ENCODE peak calls at places on chromosomes 2 and 18, in nine cellular contexts. One of them, this sample, is unnamed.

GRCh38 chr2:100603945-100604633 is 41.3 kb downstream of the PDCL3 start:
- DNase-seq in sigmoid colon: no peak
- DNase-seq in suprapubic skin: no peak
- DNase-seq in pancreas: no peak
- DNase-seq in dorsolateral prefrontal cortex: no peak
- DNase-seq in GM23338: peak
- DNase-seq in bronchial epithelial cell: no peak
- DNase-seq in astrocyte of the spinal cord: peak
- DNase-seq in mucosa of descending colon: no peak
- DNase-seq in this sample: no peak

GRCh38 chr18:45549296-45549695 is 66.0 kb upstream of the SLC14A2 start:
- DNase-seq in sigmoid colon: no peak
- DNase-seq in suprapubic skin: no peak
- DNase-seq in pancreas: no peak
- DNase-seq in dorsolateral prefrontal cortex: no peak
- DNase-seq in GM23338: no peak
- DNase-seq in bronchial epithelial cell: no peak
- DNase-seq in astrocyte of the spinal cord: no peak
- DNase-seq in mucosa of descending colon: no peak
- DNase-seq in this sample: no peak

GRCh38 chr18:52667388-52667787 is 327.4 kb downstream of the DCC start:
- DNase-seq in sigmoid colon: no peak
- DNase-seq in suprapubic skin: no peak
- DNase-seq in pancreas: no peak
- DNase-seq in dorsolateral prefrontal cortex: no peak
- DNase-seq in GM23338: no peak
- DNase-seq in bronchial epithelial cell: no peak
- DNase-seq in astrocyte of the spinal cord: no peak
- DNase-seq in mucosa of descending colon: no peak
- DNase-seq in this sample: no peak

GRCh38 chr2:95328386-95329125 is 31.4 kb downstream of the KCNIP3 start:
- DNase-seq in sigmoid colon: no peak
- DNase-seq in suprapubic skin: no peak
- DNase-seq in pancreas: no peak
- DNase-seq in dorsolateral prefrontal cortex: no peak
- DNase-seq in GM23338: no peak
- DNase-seq in bronchial epithelial cell: no peak
- DNase-seq in astrocyte of the spinal cord: no peak
- DNase-seq in mucosa of descending colon: no peak
- DNase-seq in this sample: no peak

GRCh38 chr18:596288-596881 is 403 bp upstream of the CLUL1 start:
- DNase-seq in sigmoid colon: no peak
- DNase-seq in suprapubic skin: no peak
- DNase-seq in pancreas: peak
- DNase-seq in dorsolateral prefrontal cortex: no peak
- DNase-seq in GM23338: peak
- DNase-seq in bronchial epithelial cell: peak
- DNase-seq in astrocyte of the spinal cord: peak
- DNase-seq in mucosa of descending colon: peak
- DNase-seq in this sample: no peak

GRCh38 chr2:128292599-128293425 is 25.9 kb downstream of the HS6ST1 start:
- DNase-seq in sigmoid colon: no peak
- DNase-seq in suprapubic skin: no peak
- DNase-seq in pancreas: no peak
- DNase-seq in dorsolateral prefrontal cortex: no peak
- DNase-seq in GM23338: no peak
- DNase-seq in bronchial epithelial cell: no peak
- DNase-seq in astrocyte of the spinal cord: peak
- DNase-seq in mucosa of descending colon: peak
- DNase-seq in this sample: no peak

GRCh38 chr2:239829326-239829725 is 195.8 kb downstream of the NDUFA10 start:
- DNase-seq in sigmoid colon: no peak
- DNase-seq in suprapubic skin: no peak
- DNase-seq in pancreas: no peak
- DNase-seq in dorsolateral prefrontal cortex: peak
- DNase-seq in GM23338: no peak
- DNase-seq in bronchial epithelial cell: no peak
- DNase-seq in astrocyte of the spinal cord: no peak
- DNase-seq in mucosa of descending colon: no peak
- DNase-seq in this sample: no peak

GRCh38 chr18:54277899-54278298 is 8.6 kb downstream of the POLI start:
- DNase-seq in sigmoid colon: no peak
- DNase-seq in suprapubic skin: no peak
- DNase-seq in pancreas: no peak
- DNase-seq in dorsolateral prefrontal cortex: no peak
- DNase-seq in GM23338: no peak
- DNase-seq in bronchial epithelial cell: no peak
- DNase-seq in astrocyte of the spinal cord: no peak
- DNase-seq in mucosa of descending colon: no peak
- DNase-seq in this sample: no peak

GRCh38 chr2:54871457-54872103 is 148.1 kb downstream of the EML6 start:
- DNase-seq in sigmoid colon: no peak
- DNase-seq in suprapubic skin: no peak
- DNase-seq in pancreas: no peak
- DNase-seq in dorsolateral prefrontal cortex: no peak
- DNase-seq in GM23338: no peak
- DNase-seq in bronchial epithelial cell: peak
- DNase-seq in astrocyte of the spinal cord: peak
- DNase-seq in mucosa of descending colon: peak
- DNase-seq in this sample: no peak

GRCh38 chr18:5455644-5456043 is 88.2 kb downstream of the EPB41L3 start:
- DNase-seq in sigmoid colon: no peak
- DNase-seq in suprapubic skin: no peak
- DNase-seq in pancreas: no peak
- DNase-seq in dorsolateral prefrontal cortex: no peak
- DNase-seq in GM23338: no peak
- DNase-seq in bronchial epithelial cell: peak
- DNase-seq in astrocyte of the spinal cord: peak
- DNase-seq in mucosa of descending colon: no peak
- DNase-seq in this sample: no peak

GRCh38 chr2:28391564-28392296 is 928 bp upstream of the FOSL2 start:
- DNase-seq in sigmoid colon: peak
- DNase-seq in suprapubic skin: peak
- DNase-seq in pancreas: peak
- DNase-seq in dorsolateral prefrontal cortex: no peak
- DNase-seq in GM23338: peak
- DNase-seq in bronchial epithelial cell: peak
- DNase-seq in astrocyte of the spinal cord: peak
- DNase-seq in mucosa of descending colon: peak
- DNase-seq in this sample: peak

GRCh38 chr2:1632006-1632348 is 112.3 kb downstream of the PXDN start:
- DNase-seq in sigmoid colon: peak
- DNase-seq in suprapubic skin: no peak
- DNase-seq in pancreas: no peak
- DNase-seq in dorsolateral prefrontal cortex: no peak
- DNase-seq in GM23338: no peak
- DNase-seq in bronchial epithelial cell: peak
- DNase-seq in astrocyte of the spinal cord: peak
- DNase-seq in mucosa of descending colon: peak
- DNase-seq in this sample: no peak

GRCh38 chr2:100309973-100310719 is 12.2 kb downstream of the LONRF2 start:
- DNase-seq in sigmoid colon: no peak
- DNase-seq in suprapubic skin: no peak
- DNase-seq in pancreas: no peak
- DNase-seq in dorsolateral prefrontal cortex: no peak
- DNase-seq in GM23338: no peak
- DNase-seq in bronchial epithelial cell: no peak
- DNase-seq in astrocyte of the spinal cord: peak
- DNase-seq in mucosa of descending colon: no peak
- DNase-seq in this sample: no peak

DNA sequence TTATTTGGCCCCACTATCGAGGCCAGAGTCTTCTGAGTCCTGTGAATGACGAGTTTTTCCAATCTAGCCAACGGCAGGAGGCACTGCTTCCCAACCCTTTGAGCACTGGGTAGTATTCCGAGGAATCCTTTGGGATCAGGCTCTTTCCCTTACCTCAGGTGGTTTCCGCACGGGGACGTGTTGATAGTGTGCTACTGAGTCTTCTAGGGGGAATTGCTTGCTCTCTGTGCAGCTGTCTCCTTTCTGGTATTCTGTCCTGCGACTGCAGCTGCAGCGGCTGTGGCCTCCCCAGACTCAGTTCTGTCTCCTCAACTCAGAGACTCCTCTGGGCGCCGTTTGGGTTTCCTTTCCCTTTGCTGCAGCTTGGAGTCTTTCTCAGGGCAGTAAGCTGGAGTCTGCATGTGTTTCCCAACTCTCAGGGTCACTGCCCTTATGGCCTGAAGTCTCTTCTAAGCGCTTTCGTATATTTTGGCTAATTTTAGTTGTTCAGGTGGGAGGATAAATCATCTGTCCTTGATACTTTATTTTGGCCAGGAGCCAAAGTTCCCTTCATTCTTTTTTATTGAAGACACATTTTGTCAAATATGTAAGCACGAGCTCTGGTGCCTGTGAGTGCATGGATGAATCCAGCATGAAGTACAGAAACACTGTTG is 118.4 kb downstream of the MAP4K4 start:
- DNase-seq in sigmoid colon: no peak
- DNase-seq in suprapubic skin: no peak
- DNase-seq in pancreas: no peak
- DNase-seq in dorsolateral prefrontal cortex: no peak
- DNase-seq in GM23338: peak
- DNase-seq in bronchial epithelial cell: no peak
- DNase-seq in astrocyte of the spinal cord: no peak
- DNase-seq in mucosa of descending colon: no peak
- DNase-seq in this sample: no peak
- TF ChIP-seq CTCF in sigmoid colon: no peak
- TF ChIP-seq CTCF in suprapubic skin: no peak
- TF ChIP-seq CTCF in pancreas: no peak
- TF ChIP-seq CTCF in dorsolateral prefrontal cortex: no peak
- TF ChIP-seq CTCF in GM23338: peak
- TF ChIP-seq CTCF in bronchial epithelial cell: no peak
- TF ChIP-seq CTCF in astrocyte of the spinal cord: no peak
- TF ChIP-seq CTCF in mucosa of descending colon: no peak
- TF ChIP-seq CTCF in this sample: no peak

DNA sequence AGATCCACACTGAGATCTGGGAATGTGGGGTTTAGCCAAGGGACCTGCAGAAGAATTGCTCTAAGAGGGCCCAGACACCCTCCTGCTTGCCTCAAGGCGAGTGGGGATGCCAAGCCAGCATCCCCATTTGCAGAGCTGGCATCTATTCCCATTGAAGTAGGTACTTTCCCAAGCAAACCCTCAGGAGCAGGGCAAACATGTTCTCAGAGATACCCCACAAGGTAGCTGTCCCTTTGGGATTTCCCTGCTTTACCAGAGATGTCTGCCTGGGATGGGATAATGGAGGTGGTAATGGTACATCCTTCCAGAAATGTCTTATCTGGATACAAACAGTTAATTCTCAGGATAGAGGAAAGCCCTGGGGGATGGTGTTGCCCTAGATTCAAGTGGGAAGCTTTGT is 51.2 kb downstream of the GYPC start:
- DNase-seq in sigmoid colon: no peak
- DNase-seq in suprapubic skin: no peak
- DNase-seq in pancreas: no peak
- DNase-seq in dorsolateral prefrontal cortex: no peak
- DNase-seq in GM23338: no peak
- DNase-seq in bronchial epithelial cell: no peak
- DNase-seq in astrocyte of the spinal cord: no peak
- DNase-seq in mucosa of descending colon: no peak
- DNase-seq in this sample: peak
- H3K4me3 ChIP-seq in sigmoid colon: no peak
- H3K4me3 ChIP-seq in suprapubic skin: no peak
- H3K4me3 ChIP-seq in pancreas: no peak
- H3K4me3 ChIP-seq in dorsolateral prefrontal cortex: no peak
- H3K4me3 ChIP-seq in GM23338: no peak
- H3K4me3 ChIP-seq in bronchial epithelial cell: no peak
- H3K4me3 ChIP-seq in astrocyte of the spinal cord: no peak
- H3K4me3 ChIP-seq in mucosa of descending colon: no peak
- H3K4me3 ChIP-seq in this sample: no peak

DNA sequence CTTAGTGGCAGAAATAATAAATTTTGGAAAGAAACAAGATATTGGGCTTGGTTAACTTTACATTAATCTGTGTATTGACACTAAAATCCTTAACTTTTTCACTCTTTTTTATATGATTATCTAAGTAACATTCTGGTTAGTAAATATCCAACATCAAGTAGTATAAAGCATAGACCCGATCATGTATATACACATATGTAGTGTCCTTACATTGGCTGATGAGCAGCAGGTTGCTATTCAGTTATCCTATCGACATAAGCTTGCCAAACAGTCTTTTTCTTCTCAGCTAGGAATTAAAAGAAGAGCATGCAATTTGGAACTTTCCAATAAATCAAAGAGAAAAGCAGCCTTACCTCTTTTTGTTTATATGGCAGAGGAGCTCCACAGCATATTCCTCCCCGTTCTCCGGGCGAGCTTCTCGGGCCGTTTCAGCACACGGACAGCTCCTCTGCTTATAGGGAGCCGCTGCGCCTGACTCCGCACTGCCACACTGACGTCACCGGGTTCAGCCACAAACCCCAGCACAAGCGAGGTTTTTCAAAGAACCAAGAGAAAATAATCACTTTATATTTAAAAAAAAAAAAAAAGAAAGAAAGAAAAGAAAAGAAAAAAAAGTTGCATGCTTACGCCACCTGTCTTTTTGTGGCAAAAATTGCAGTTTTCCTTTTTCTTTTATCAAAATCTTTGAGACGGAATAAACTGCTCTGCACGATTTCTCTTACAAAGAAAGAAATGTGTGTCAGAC is at the start of gene SCG2:
- DNase-seq in sigmoid colon: peak
- DNase-seq in suprapubic skin: peak
- DNase-seq in pancreas: peak
- DNase-seq in dorsolateral prefrontal cortex: peak
- DNase-seq in GM23338: peak
- DNase-seq in bronchial epithelial cell: peak
- DNase-seq in astrocyte of the spinal cord: peak
- DNase-seq in mucosa of descending colon: peak
- DNase-seq in this sample: no peak
- TF ChIP-seq CTCF in sigmoid colon: no peak
- TF ChIP-seq CTCF in suprapubic skin: no peak
- TF ChIP-seq CTCF in pancreas: no peak
- TF ChIP-seq CTCF in dorsolateral prefrontal cortex: peak
- TF ChIP-seq CTCF in GM23338: no peak
- TF ChIP-seq CTCF in bronchial epithelial cell: no peak
- TF ChIP-seq CTCF in astrocyte of the spinal cord: peak
- TF ChIP-seq CTCF in mucosa of descending colon: no peak
- TF ChIP-seq CTCF in this sample: no peak

DNA sequence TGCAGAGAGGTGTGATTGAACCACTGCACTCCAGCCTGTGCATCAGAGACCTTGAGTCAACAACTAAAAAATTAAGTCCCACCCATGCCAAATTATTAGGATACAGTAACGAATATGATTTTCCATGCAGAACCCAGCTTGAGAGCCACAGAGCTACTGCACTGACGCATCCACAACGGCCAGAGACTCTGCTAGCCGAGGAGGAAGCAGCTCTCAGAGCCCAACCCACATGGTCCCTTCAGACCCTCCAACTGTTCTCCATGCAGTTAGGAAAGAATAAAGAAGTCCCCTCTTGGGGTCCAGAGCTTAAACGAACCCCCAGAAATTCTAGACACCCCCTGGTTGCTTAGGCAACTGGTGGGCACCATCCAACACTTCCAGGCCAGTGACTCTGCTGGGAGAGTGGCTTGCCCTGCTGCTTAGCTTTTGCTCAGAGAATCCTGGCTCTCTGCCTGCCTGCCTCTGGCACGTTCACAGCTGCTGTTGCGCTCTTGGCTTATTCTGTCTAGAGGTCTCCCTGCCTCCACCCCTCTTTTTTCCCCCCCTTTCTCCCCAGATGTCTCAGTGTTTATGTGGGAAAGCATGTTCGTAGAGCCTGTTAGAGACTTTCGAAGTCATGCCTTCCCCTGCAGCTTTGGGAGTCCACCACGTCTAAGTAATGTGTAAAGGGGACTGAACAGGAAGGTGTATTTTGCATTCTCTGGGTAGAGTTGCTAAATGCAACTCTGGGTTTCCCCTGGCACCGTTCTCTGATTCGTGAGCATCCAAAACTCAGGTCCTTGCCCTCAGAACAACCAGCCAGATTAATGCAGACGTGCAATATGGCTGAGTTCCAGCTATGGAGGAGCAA is 26.0 kb upstream of the SP3 start:
- DNase-seq in sigmoid colon: peak
- DNase-seq in suprapubic skin: peak
- DNase-seq in pancreas: peak
- DNase-seq in dorsolateral prefrontal cortex: no peak
- DNase-seq in GM23338: no peak
- DNase-seq in bronchial epithelial cell: peak
- DNase-seq in astrocyte of the spinal cord: peak
- DNase-seq in mucosa of descending colon: peak
- DNase-seq in this sample: no peak
- H3K4me3 ChIP-seq in sigmoid colon: no peak
- H3K4me3 ChIP-seq in suprapubic skin: no peak
- H3K4me3 ChIP-seq in pancreas: no peak
- H3K4me3 ChIP-seq in dorsolateral prefrontal cortex: no peak
- H3K4me3 ChIP-seq in GM23338: no peak
- H3K4me3 ChIP-seq in bronchial epithelial cell: no peak
- H3K4me3 ChIP-seq in astrocyte of the spinal cord: no peak
- H3K4me3 ChIP-seq in mucosa of descending colon: no peak
- H3K4me3 ChIP-seq in this sample: no peak